ENCODE peak calls at places on chromosomes 7 and 10, in seven cellular contexts. Z is GM23338, A is PC-9, X is neural progenitor cell, F is MM.1S, Q is GM23248, N is SK-N-SH. I is an unnamed sample.

GRCh38 chr10:97843296-97843671 is 6.4 kb upstream of the GOLGA7B start:
- DNase-seq in Z (no peak), A (no peak), X (no peak), F (no peak), Q (peak; percentile 10), N (peak; percentile 63), I (peak; percentile 11)

GRCh38 chr10:24900888-24901685 is 51.3 kb downstream of the PRTFDC1 start:
- DNase-seq in Z (no peak), A (no peak), X (no peak), F (peak; percentile 78), Q (no peak), N (no peak), I (no peak)

GRCh38 chr10:76435154-76435553 is 1003.7 kb downstream of the LRMDA start:
- DNase-seq in Z (no peak), A (no peak), X (no peak), F (no peak), Q (peak; percentile 19), N (no peak), I (no peak)

GRCh38 chr7:120273476-120273975 is 551 bp downstream of the KCND2 start:
- DNase-seq in Z (peak; percentile 85), A (peak; percentile 47), X (peak; percentile 76), F (peak; percentile 92), Q (peak; percentile 45), N (peak; percentile 54), I (peak; percentile 5)

GRCh38 chr10:98172073-98172472 is 37.6 kb downstream of the R3HCC1L start:
- DNase-seq in Z (no peak), A (no peak), X (no peak), F (no peak), Q (peak; percentile 65), N (no peak), I (no peak)

GRCh38 chr7:127667017-127667670 is 15.2 kb downstream of the SND1 start:
- DNase-seq in Z (no peak), A (no peak), X (no peak), F (no peak), Q (peak; percentile 87), N (no peak), I (peak; percentile 88)

GRCh38 chr10:103254538-103255325 is 9.0 kb downstream of the RPEL1 start:
- DNase-seq in Z (peak; percentile 6), A (no peak), X (no peak), F (no peak), Q (peak; percentile 84), N (no peak), I (peak; percentile 64)

GRCh38 chr7:155533827-155534690 is 12.3 kb downstream of the CNPY1 start:
- DNase-seq in Z (peak; percentile 89), A (no peak), X (peak; percentile 88), F (no peak), Q (peak; percentile 16), N (peak; percentile 92), I (no peak)

GRCh38 chr10:110006358-110007170 is 1.2 kb upstream of the ADD3 start:
- DNase-seq in Z (no peak), A (peak; percentile 8), X (peak; percentile 32), F (no peak), Q (peak; percentile 92), N (peak; percentile 16), I (no peak)

GRCh38 chr10:96056787-96057186 is 13.4 kb downstream of the CCNJ start:
- DNase-seq in Z (no peak), A (no peak), X (no peak), F (no peak), Q (no peak), N (no peak), I (no peak)

GRCh38 chr10:58577394-58577793 is 64.7 kb downstream of the BICC1 start:
- DNase-seq in Z (no peak), A (no peak), X (no peak), F (no peak), Q (peak; percentile 84), N (no peak), I (no peak)

GRCh38 chr10:125639846-125640245 is 43.1 kb downstream of the TEX36 start:
- DNase-seq in Z (no peak), A (no peak), X (no peak), F (no peak), Q (peak; percentile 15), N (no peak), I (no peak)

GRCh38 chr10:122142652-122143237 is 128.4 kb upstream of the BTBD16 start:
- DNase-seq in Z (peak; percentile 82), A (no peak), X (peak; percentile 67), F (no peak), Q (no peak), N (peak; percentile 73), I (peak; percentile 35)

DNA sequence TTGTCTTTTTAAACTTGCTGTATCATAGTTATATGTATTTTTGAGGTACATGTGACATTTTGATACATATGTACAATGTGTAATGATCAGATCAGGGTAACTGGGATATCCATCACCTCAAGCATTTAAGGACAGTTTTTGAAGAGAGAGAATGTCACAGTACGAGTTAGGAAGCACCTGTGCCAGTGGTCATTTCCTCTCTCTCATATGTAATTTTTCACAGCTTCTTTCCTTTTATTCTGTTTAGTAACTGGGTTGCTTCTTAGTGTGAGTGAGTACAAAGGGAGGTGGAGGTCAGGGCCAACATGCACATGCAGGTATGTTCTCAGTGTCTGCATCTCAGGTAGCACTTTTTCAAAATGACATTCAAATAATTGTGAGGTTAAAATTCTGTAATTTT is 42.5 kb downstream of the SNX10 start:
- DNase-seq in Z (no peak), A (no peak), X (no peak), F (no peak), Q (no peak), N (no peak), I (no peak)
- H3F3A ChIP-seq in Z (no peaks in the 10 kb centered on the region), A (no peaks in the 10 kb centered on the region), X (no peaks in the 10 kb centered on the region), F (no peaks in the 10 kb centered on the region), Q (no peaks in the 10 kb centered on the region), N (no peaks in the 10 kb centered on the region), I (no peaks in the 10 kb centered on the region)

GRCh38 chr7:17130281-17131059 is 168.0 kb upstream of the AHR start:
- DNase-seq in Z (peak; percentile 46), A (peak; percentile 49), X (peak; percentile 65), F (no peak), Q (peak; percentile 73), N (no peak), I (peak; percentile 76)
- H3K4me3 ChIP-seq in Z (no peak overlapping the region), A (peak overlapping the region; percentile 17), X (no peak overlapping the region), F (no peak overlapping the region), Q (no peak overlapping the region), N (no peak overlapping the region), I (no peak overlapping the region)

DNA sequence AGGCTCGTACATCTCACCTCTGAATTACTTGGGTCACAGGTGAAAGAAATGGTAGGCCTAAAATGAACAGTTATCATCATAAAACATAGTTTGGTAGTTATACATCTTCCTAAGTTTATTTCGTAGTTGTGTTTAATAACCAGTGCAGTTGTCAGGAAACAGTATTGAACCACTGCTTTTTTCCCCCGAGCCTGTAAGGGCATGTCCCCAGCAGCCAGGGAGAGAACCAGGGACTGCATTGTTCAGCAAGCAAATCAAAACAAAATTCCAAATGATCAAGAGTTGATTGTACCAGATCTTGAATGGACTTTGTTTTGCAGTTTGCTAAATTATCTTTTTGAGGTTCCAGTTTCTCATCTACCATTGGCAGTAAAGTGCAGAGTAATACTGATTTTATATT is 2.4 kb downstream of the EIF4H start:
- DNase-seq in Z (no peak), A (no peak), X (no peak), F (no peak), Q (no peak), N (no peak), I (no peak)
- H4K20me1 ChIP-seq in Z (peaks cover 62% of the 10 kb centered on the region), A (peaks cover 68% of the 10 kb centered on the region), X (peaks cover 71% of the 10 kb centered on the region), F (peaks cover 59% of the 10 kb centered on the region), Q (peaks cover 7% of the 10 kb centered on the region), N (peaks cover 70% of the 10 kb centered on the region), I (peaks cover 64% of the 10 kb centered on the region)

GRCh38 chr7:106086062-106086461 is 26.1 kb downstream of the SYPL1 start:
- DNase-seq in Z (no peak), A (no peak), X (no peak), F (no peak), Q (no peak), N (no peak), I (no peak)

GRCh38 chr7:106083717-106084116 is 28.4 kb downstream of the SYPL1 start:
- DNase-seq in Z (no peak), A (no peak), X (no peak), F (no peak), Q (no peak), N (no peak), I (no peak)

GRCh38 chr7:106082087-106082854 is 29.8 kb downstream of the SYPL1 start:
- DNase-seq in Z (no peak), A (no peak), X (no peak), F (no peak), Q (no peak), N (no peak), I (no peak)

GRCh38 chr7:106088014-106088413 is 24.1 kb downstream of the SYPL1 start:
- DNase-seq in Z (no peak), A (no peak), X (no peak), F (no peak), Q (no peak), N (no peak), I (no peak)

DNA sequence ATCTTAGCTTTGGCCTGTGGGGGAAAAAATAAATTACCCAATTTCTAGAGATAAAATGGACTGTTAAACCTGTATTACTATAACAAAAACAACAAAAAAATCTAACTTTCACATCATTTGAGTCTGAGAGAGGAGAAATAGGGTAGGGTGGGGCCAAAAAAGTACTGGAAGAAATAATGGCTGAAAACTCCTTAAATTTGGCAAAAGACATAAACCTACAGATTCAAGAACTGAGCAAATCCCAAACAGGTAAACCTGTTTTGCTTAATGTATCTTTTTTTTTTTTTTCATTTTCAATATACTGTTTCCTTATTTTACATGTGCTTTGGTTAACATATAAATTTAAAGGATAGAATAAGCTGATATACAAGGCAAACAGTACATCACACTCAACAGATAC is 27.1 kb downstream of the SYPL1 start:
- DNase-seq in Z (no peak), A (no peak), X (no peak), F (no peak), Q (no peak), N (no peak), I (no peak)
- H3F3A ChIP-seq in Z (no peaks in the 10 kb centered on the region), A (peaks cover 5% of the 10 kb centered on the region), X (no peaks in the 10 kb centered on the region), F (no peaks in the 10 kb centered on the region), Q (no peaks in the 10 kb centered on the region), N (peaks cover 7% of the 10 kb centered on the region), I (no peaks in the 10 kb centered on the region)

DNA sequence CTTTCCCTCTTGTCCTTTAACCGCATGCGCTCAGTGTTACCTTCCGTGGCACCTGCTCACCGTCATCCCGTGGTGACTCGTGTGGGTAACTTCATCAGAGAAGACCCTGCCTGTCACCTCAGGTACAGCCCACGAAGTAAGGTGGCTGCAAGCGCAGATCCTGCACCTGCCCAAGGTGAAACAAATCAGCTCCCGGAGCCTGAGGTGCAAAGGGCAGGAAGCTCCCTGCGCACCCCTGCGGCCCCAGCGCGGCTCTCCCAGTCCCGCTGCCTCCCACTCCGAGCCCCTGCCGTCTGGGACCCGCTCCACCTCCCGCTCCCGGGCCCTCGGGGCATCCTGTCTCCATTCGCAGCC is 110.9 kb upstream of the LANCL2 start:
- DNase-seq in Z (peak; percentile 56), A (no peak), X (no peak), F (no peak), Q (no peak), N (no peak), I (no peak)
- H3K4me3 ChIP-seq in Z (peak overlapping the region; percentile 75), A (peak overlapping the region; percentile 64), X (peak overlapping the region; percentile 63), F (peak overlapping the region; percentile 84), Q (peak overlapping the region; percentile 75), N (peak overlapping the region; percentile 67), I (peak overlapping the region; percentile 72)

GRCh38 chr10:99921948-99922347 is 87.8 kb downstream of the DNMBP start:
- DNase-seq in Z (no peak), A (peak; percentile 46), X (no peak), F (no peak), Q (peak; percentile 40), N (no peak), I (peak; percentile 84)
- H4K20me1 ChIP-seq in Z (no peaks in the 10 kb centered on the region), A (peaks cover 11% of the 10 kb centered on the region), X (no peaks in the 10 kb centered on the region), F (no peaks in the 10 kb centered on the region), Q (no peaks in the 10 kb centered on the region), N (peaks cover 65% of the 10 kb centered on the region), I (no peaks in the 10 kb centered on the region)